ENCODE peak calls at places on chromosomes 6 and 20, in six cellular contexts. F is bronchial epithelial cell; A is AG08395; P is stimulated activated CD8-positive, alpha-beta memory T cell treated with anti-CD3 and anti-CD28 coated beads, Interleukin-2, amount 100 ng/mL, for 1 hour; W is NCI-H345; I is T-helper 2 cell. G is an unnamed sample.

GRCh38 chr20:31861346-31862156 is 8.8 kb downstream of the DUSP15 start:
- DNase-seq in F (peak), A (peak), P (peak), W (peak), I (peak), G (no peak)

GRCh38 chr20:63701051-63701328 is 4.5 kb downstream of the TNFRSF6B start:
- DNase-seq in F (no peak), A (no peak), P (no peak), W (no peak), I (no peak), G (no peak)

GRCh38 chr20:4937422-4938319 is 63.6 kb downstream of the SLC23A2 start:
- DNase-seq in F (no peak), A (no peak), P (no peak), W (peak), I (no peak), G (no peak)

GRCh38 chr20:10671221-10671849 is 2.5 kb downstream of the JAG1 start:
- DNase-seq in F (peak), A (peak), P (no peak), W (peak), I (no peak), G (peak)

GRCh38 chr20:2984956-2985661 is 58.3 kb upstream of the GNRH2 start:
- DNase-seq in F (peak), A (peak), P (no peak), W (peak), I (no peak), G (peak)

GRCh38 chr20:33441142-33441955 is 2.2 kb downstream of the SNTA1 start:
- DNase-seq in F (no peak), A (no peak), P (no peak), W (no peak), I (no peak), G (no peak)

GRCh38 chr20:62030834-62031434 is 34.7 kb downstream of the TAF4 start:
- DNase-seq in F (peak), A (no peak), P (no peak), W (no peak), I (no peak), G (no peak)

GRCh38 chr20:11027224-11027623 is 353.4 kb upstream of the JAG1 start:
- DNase-seq in F (no peak), A (no peak), P (no peak), W (no peak), I (no peak), G (no peak)

GRCh38 chr6:150494236-150494635 is 105.4 kb upstream of the PLEKHG1 start:
- DNase-seq in F (no peak), A (no peak), P (no peak), W (no peak), I (no peak), G (peak)

GRCh38 chr20:3420211-3420707 is 12.8 kb upstream of the DNAAF9 start:
- DNase-seq in F (peak), A (peak), P (no peak), W (peak), I (peak), G (peak)

GRCh38 chr6:142802124-142802523 is 142.9 kb downstream of the HIVEP2 start:
- DNase-seq in F (peak), A (peak), P (no peak), W (no peak), I (no peak), G (peak)

GRCh38 chr6:88677356-88677755 is 286.1 kb downstream of the RNGTT start:
- DNase-seq in F (no peak), A (no peak), P (no peak), W (no peak), I (no peak), G (no peak)

GRCh38 chr6:137874204-137875001 is 7.3 kb downstream of the TNFAIP3 start:
- DNase-seq in F (peak), A (no peak), P (no peak), W (no peak), I (no peak), G (peak)